ENCODE peak calls at places on chromosomes 13 and 19, in seven cellular contexts. L is IMR-90, U is AG10803, P is Panc1, J is uterus, W is nephron progenitor cell, O is fibroblast of pulmonary artery. N is an unnamed sample.

GRCh38 chr19:18904334-18905057 is 8.5 kb upstream of the CERS1 start:
- DNase-seq in L (no peak), W (no peak), U (no peak), O (no peak), P (no peak), J (no peak), N (no peak)

GRCh38 chr19:45729774-45730388 is 815 bp downstream of the FBXO46 start:
- DNase-seq in U (no peak), P (no peak), L (no peak), W (no peak), J (no peak), O (no peak), N (no peak)

GRCh38 chr19:18501832-18502231 is 20.0 kb downstream of the ELL start:
- DNase-seq in U (no peak), J (no peak), L (no peak), P (no peak), W (no peak), O (no peak), N (no peak)

GRCh38 chr13:50714886-50715285 is 128.6 kb downstream of the DLEU7 start:
- DNase-seq in U (no peak), O (no peak), L (no peak), J (no peak), P (no peak), W (no peak), N (no peak)

GRCh38 chr13:28046981-28047380 is 53.4 kb downstream of the FLT3 start:
- DNase-seq in J (no peak), U (peak; percentile 75), P (no peak), W (no peak), O (no peak), L (peak; percentile 94), N (no peak)

GRCh38 chr13:27774169-27774568 is 18.1 kb upstream of the GSX1 start:
- DNase-seq in W (no peak), L (no peak), J (no peak), P (no peak), U (no peak), O (no peak), N (no peak)

GRCh38 chr19:41478171-41478570 is 35.2 kb downstream of the ERICH4 start:
- DNase-seq in W (no peak), J (no peak), U (no peak), L (no peak), O (no peak), P (no peak), N (no peak)

GRCh38 chr13:21837841-21838551 is 167.1 kb downstream of the FGF9 start:
- DNase-seq in J (peak; percentile 36), U (peak; percentile 62), P (no peak), W (no peak), O (no peak), L (peak; percentile 37), N (no peak)

DNA sequence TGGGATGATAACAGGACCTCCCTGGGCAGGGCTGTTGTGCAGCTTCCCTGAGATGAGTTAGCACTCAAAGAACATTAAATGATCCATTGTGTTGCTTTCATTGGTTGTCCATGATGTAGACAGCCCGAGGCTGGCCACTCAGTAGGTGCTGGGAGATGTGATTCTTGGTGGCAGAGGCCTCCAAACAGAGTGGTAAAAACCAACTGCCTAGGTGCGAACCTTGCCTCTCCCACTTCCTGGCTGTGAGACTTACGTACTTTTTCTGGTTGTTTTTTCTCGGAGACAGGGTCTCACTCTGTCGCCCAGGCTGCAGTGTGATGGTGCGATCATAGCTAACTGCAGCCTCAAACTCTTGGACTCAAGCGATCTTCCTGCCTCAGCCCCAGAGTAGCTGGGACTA is 6.2 kb downstream of the SARS2 start:
- DNase-seq in W (no peak), L (no peak), P (no peak), U (no peak), O (no peak), J (no peak), N (no peak)
- TF ChIP-seq CTCF in W (no peak), L (no peak), P (no peak), U (no peak), O (no peak), J (no peak), N (no peak)

DNA sequence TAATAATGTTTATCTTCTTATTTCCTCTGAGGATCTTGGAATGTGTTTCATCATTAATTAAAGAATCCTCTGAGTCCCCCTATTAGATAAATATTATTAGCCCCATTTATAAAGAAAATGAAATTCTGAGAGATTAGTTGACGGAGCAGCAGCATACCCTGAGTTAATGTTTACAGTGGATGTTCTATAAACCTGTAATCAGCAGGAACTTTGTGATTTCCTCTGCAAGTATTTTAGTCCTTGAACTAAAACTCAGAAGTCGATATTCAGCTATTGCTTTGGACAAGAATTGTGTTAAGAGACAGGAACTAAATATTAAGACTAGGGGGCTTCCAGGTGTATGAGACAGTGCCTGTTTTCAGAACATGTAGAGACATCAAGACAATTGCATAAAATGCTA is 243.3 kb downstream of the DCT start:
- DNase-seq in L (no peak), O (no peak), J (no peak), P (no peak), W (no peak), U (no peak), N (no peak)
- TF ChIP-seq CTCF in L (no peak), O (no peak), J (no peak), P (no peak), W (no peak), U (no peak), N (no peak)

GRCh38 chr19:13864513-13865242 is 12.3 kb upstream of the NANOS3 start:
- DNase-seq in J (no peak), O (no peak), U (no peak), P (no peak), W (peak; percentile 41), L (no peak), N (no peak)

GRCh38 chr19:13865243-13865577 is 11.7 kb upstream of the NANOS3 start:
- DNase-seq in O (no peak), L (no peak), P (no peak), J (no peak), U (no peak), W (no peak), N (no peak)

GRCh38 chr19:13866463-13867046 is 10.4 kb upstream of the NANOS3 start:
- DNase-seq in U (no peak), P (no peak), L (no peak), W (no peak), J (no peak), O (no peak), N (no peak)

GRCh38 chr19:13864223-13864512 is 12.8 kb upstream of the NANOS3 start:
- DNase-seq in O (no peak), J (no peak), L (no peak), W (no peak), U (no peak), P (no peak), N (no peak)

GRCh38 chr19:13865578-13866462 is 11.1 kb upstream of the NANOS3 start:
- DNase-seq in L (no peak), O (no peak), P (no peak), J (no peak), W (peak; percentile 59), U (no peak), N (no peak)
- TF ChIP-seq CTCF in L (no peak), O (no peak), P (no peak), J (no peak), W (no peak), U (no peak), N (no peak)

GRCh38 chr19:48192750-48193149 is 22.3 kb downstream of the ZSWIM9 start:
- DNase-seq in W (no peak), P (no peak), L (no peak), J (no peak), O (no peak), U (no peak), N (no peak)
- TF ChIP-seq CTCF in W (no peak), P (no peak), L (no peak), J (no peak), O (no peak), U (no peak), N (no peak)

DNA sequence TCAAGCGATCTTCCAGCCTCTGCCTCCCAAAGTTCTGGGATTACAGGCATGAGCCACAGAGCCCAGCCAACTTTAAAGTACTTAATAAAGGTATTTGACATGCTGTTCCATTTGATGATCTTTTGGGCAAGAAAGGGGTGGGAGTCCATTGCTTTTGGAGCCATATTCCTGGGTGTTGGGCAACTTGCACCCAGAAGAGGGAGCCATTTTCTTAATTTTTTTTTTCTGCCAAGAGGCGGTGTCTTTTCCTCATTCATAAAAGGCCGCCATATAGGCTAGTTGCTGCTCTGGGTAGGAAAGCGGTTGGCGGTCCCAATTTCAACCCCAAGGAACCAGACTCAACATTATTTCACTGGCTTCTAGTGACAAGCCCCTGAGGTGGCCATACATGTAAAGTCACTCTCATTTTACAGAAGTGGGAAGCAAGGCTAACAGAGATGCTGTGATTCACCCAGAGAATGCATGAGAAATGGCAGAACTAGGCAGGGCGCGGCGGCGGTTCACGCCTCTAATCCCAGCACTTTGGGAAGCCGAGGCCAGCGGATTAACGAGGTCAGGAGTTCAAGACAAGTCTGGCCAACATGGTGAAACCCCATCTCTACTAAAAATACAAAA is 139.6 kb downstream of the CACNA1A start:
- DNase-seq in J (no peak), O (peak; percentile 54), U (peak; percentile 25), W (peak; percentile 4), P (no peak), L (peak; percentile 31), N (peak; percentile 17)
- TF ChIP-seq CTCF in J (no peak), O (peak; percentile 60), U (peak; percentile 59), W (peak; percentile 50), P (peak; percentile 68), L (peak; percentile 61), N (peak; percentile 78)

GRCh38 chr19:49869484-49870308 is 2.3 kb upstream of the PNKP start:
- DNase-seq in U (peak; percentile 100), O (peak; percentile 100), P (peak; percentile 97), W (peak; percentile 95), J (peak; percentile 98), L (peak; percentile 100), N (peak; percentile 93)
- TF ChIP-seq CTCF in U (peak; percentile 4), O (no peak), P (no peak), W (no peak), J (peak; percentile 11), L (no peak), N (peak; percentile 25)

GRCh38 chr13:57583529-57583928 is 48.0 kb upstream of the PCDH17 start:
- DNase-seq in L (no peak), O (no peak), P (no peak), U (no peak), J (no peak), W (no peak), N (no peak)

GRCh38 chr13:57582032-57582431 is 49.5 kb upstream of the PCDH17 start:
- DNase-seq in W (no peak), L (no peak), U (no peak), P (no peak), J (no peak), O (no peak), N (no peak)
- TF ChIP-seq CTCF in W (no peak), L (no peak), U (no peak), P (no peak), J (no peak), O (no peak), N (no peak)

DNA sequence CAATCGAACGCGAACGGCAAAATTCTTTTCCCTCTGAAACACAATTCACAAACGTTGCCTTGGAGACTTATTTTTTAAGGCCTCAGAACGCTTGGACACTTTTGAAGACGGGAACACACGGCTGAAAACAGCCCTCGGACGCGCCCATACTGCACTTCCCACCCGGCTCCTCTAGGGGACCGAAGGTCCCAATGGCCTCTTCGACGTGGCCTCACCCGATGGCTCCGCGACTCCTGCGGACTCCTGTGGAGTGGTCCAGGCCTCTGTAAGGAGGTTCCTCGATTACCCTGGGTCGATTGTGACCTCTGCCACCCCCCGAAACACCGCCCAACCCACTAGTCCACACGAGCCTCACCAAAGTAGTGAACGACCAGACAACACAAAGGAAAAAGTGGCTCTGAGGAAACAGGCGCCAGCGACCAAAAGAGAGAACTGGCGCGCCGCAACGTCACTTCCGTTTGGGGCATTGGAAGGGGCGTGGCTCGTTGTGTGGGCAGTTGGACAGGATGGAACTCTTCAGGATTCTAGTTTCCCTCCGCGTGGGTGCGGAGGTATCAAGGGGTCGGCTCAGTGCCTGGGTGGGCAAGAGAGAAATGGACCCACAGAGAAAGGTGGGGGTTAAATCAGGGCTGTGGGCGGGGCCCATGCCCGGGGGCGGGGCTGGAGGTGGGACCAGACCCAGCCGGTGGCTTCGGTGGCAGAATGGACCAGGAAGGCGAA is at the start of gene ZNF560:
- DNase-seq in L (peak; percentile 12), J (no peak), O (peak; percentile 27), W (no peak), U (peak; percentile 11), P (no peak), N (no peak)
- TF ChIP-seq CTCF in L (no peak), J (no peak), O (peak; percentile 16), W (no peak), U (peak; percentile 33), P (no peak), N (no peak)

N was measured in glutamatergic neuron.